ENCODE peak calls at places on chromosomes 7 and 10, in four cellular contexts. Z is H54, W is A549, M is tibial nerve. N is an unnamed sample.

GRCh38 chr7:24924375-24924774 is 55.6 kb downstream of the OSBPL3 start:
- DNase-seq in Z (no peak), W (no peak), M (no peak), N (no peak)

GRCh38 chr7:92456241-92456640 is 9.0 kb downstream of the GATAD1 start:
- DNase-seq in Z (no peak), M (no peak), W (no peak), N (no peak)

GRCh38 chr7:29391262-29391661 is 172.4 kb upstream of the PRR15 start:
- DNase-seq in M (no peak), W (no peak), Z (no peak), N (no peak)

GRCh38 chr7:137846588-137847417 is at the start of gene DGKI:
- DNase-seq in Z (no peak), W (no peak), M (no peak), N (peak)

GRCh38 chr7:75573477-75574019 is 81.4 kb downstream of the SPDYE5 start:
- DNase-seq in M (no peak), Z (no peak), W (no peak), N (no peak)

GRCh38 chr10:106392781-106393180 is 771.7 kb downstream of the SORCS1 start:
- DNase-seq in W (no peak), M (no peak), Z (no peak), N (no peak)

GRCh38 chr7:4186513-4186780 is 495.6 kb upstream of the FOXK1 start:
- DNase-seq in Z (no peak), M (no peak), W (no peak), N (no peak)

GRCh38 chr7:114856625-114857024 is 65.3 kb upstream of the MDFIC start:
- DNase-seq in W (no peak), Z (no peak), M (no peak), N (no peak)

GRCh38 chr10:131915484-131915883 is 14.7 kb downstream of the PPP2R2D start:
- DNase-seq in M (no peak), W (no peak), Z (no peak), N (no peak)

GRCh38 chr7:87178320-87178719 is 26.1 kb downstream of the DMTF1 start:
- DNase-seq in M (no peak), W (no peak), Z (no peak), N (no peak)

GRCh38 chr10:32538256-32538655 is 92.3 kb downstream of the CCDC7 start:
- DNase-seq in M (no peak), Z (no peak), W (no peak), N (no peak)

GRCh38 chr7:31549621-31550020 is 35.7 kb downstream of the ITPRID1 start:
- DNase-seq in Z (no peak), W (no peak), M (no peak), N (no peak)

GRCh38 chr10:127612-128432 is 7.4 kb upstream of the ZMYND11 start:
- DNase-seq in Z (no peak), M (no peak), W (no peak), N (peak)

GRCh38 chr10:101310528-101311439 is 43.2 kb upstream of the BTRC start:
- DNase-seq in W (no peak), M (no peak), Z (no peak), N (no peak)

GRCh38 chr10:9792181-9792580 is 1225.5 kb upstream of the CELF2 start:
- DNase-seq in W (no peak), M (no peak), Z (no peak), N (no peak)

GRCh38 chr10:81081887-81082620 is 544.4 kb downstream of the SH2D4B start:
- DNase-seq in W (no peak), M (no peak), Z (no peak), N (no peak)

GRCh38 chr10:78552261-78552811 is 516.4 kb upstream of the ZMIZ1 start:
- DNase-seq in Z (no peak), W (no peak), M (no peak), N (no peak)

GRCh38 chr7:66176914-66177313 is 28.2 kb upstream of the TPST1 start:
- DNase-seq in M (no peak), W (no peak), Z (no peak), N (no peak)

GRCh38 chr7:106779877-106780276 is 85.2 kb upstream of the PIK3CG start:
- DNase-seq in W (peak), Z (no peak), M (no peak), N (no peak)

GRCh38 chr7:157021893-157022680 is 11.6 kb upstream of the MNX1 start:
- DNase-seq in Z (no peak), M (no peak), W (no peak), N (no peak)

GRCh38 chr10:130300608-130301025 is 164.4 kb downstream of the GLRX3 start:
- DNase-seq in M (no peak), W (no peak), Z (no peak), N (no peak)

GRCh38 chr10:47340613-47341170 is 7.5 kb upstream of the RBP3 start:
- DNase-seq in M (peak), Z (peak), W (peak), N (peak)

GRCh38 chr7:145216876-145217275 is 381.0 kb upstream of the TPK1 start:
- DNase-seq in M (no peak), W (no peak), Z (no peak), N (no peak)

GRCh38 chr7:82755705-82756551 is 312.4 kb upstream of the CACNA2D1 start:
- DNase-seq in M (no peak), W (no peak), Z (no peak), N (no peak)

GRCh38 chr7:85673881-85674280 is 487.0 kb upstream of the SEMA3D start:
- DNase-seq in M (no peak), W (no peak), Z (no peak), N (no peak)

DNA sequence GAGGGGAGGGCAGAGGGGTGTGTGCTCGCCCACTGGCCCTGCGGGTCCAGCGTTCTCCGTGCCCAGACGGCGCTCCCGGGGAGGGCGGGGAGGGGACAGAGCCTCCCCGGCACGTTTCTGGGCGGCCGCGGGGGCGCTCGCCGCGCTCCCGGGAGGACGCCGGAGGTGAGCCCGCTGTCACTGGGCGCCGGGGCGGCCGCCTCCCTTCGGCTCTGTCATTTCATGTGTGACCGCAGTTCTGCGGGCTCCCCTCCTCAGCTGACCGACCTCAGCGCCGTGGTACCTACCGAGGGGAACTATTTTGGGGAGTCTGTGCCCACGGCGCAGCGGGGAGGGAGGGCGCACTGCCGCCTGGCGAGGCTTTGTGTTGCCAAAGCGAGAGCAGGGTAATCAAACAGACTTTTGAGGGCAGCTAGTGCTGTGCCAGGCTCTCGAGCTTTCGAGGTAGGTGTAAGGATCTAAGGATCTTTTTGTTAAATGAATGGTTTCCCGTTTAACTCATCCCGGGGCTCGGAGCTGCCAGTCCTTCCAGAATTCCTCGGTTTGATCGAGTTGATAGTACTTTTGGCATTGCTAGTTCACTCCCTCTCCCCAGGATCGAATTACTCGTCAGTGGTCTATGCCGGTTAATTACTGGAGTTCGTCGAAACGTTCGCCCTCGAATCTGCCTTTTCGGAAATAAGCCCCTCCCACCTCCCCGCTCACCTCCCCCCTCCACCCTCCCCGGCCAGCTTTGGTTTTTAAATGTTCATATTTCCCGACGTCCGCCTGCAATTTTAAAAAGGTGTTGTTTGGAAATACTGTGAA is 1.9 kb downstream of the ARID5B start:
- DNase-seq in M (peak), Z (no peak), W (peak), N (no peak)
- TF ChIP-seq POLR2A in M (peak), Z (no peak), W (no peak), N (peak)

GRCh38 chr10:51079766-51080165 is 5.5 kb downstream of the PRKG1 start:
- DNase-seq in Z (no peak), M (no peak), W (no peak), N (no peak)
- TF ChIP-seq POLR2A in Z (no peak), M (no peak), W (no peak), N (no peak)

GRCh38 chr10:17244712-17245365 is 16.8 kb downstream of the VIM start:
- DNase-seq in M (no peak), W (no peak), Z (no peak), N (no peak)

GRCh38 chr10:17248964-17249363 is 20.9 kb downstream of the VIM start:
- DNase-seq in Z (no peak), W (no peak), M (no peak), N (no peak)

GRCh38 chr10:17247210-17247609 is 19.2 kb downstream of the VIM start:
- DNase-seq in M (no peak), W (no peak), Z (no peak), N (no peak)

GRCh38 chr10:17250736-17251135 is 22.7 kb downstream of the VIM start:
- DNase-seq in Z (no peak), M (no peak), W (no peak), N (no peak)

DNA sequence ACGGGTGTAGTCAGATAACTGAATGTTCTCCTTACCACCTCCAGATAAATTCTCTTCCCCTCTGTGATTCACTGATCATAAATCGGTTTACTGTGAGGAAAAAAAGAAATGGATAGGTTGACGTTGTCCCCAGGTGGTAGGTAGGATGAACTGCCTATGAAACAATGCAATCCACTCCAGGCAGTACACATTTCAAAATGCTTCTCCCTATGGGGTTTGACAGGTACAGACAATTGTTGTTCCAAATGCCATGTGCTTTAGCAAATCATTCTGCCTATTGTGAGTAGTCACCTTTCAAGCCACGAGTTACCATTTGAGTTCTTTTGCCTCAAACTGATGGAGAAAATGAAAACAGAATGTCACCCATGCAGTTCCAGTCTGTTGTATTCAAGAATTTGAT is 21.8 kb downstream of the VIM start:
- DNase-seq in M (no peak), W (no peak), Z (no peak), N (no peak)
- TF ChIP-seq POLR2A in M (no peak), W (no peak), Z (no peak), N (no peak)

GRCh38 chr10:115093286-115093775 is at the start of gene ATRNL1:
- DNase-seq in Z (no peak), M (no peak), W (no peak), N (peak)
- TF ChIP-seq POLR2A in Z (peak), M (no peak), W (no peak), N (no peak)

GRCh38 chr7:1027285-1028043 is 16.9 kb upstream of the GPR146 start:
- DNase-seq in W (no peak), Z (no peak), M (no peak), N (no peak)
- TF ChIP-seq POLR2A in W (no peak), Z (no peak), M (no peak), N (no peak)

GRCh38 chr7:130069978-130070899 is at the start of gene KLHDC10:
- DNase-seq in Z (peak), M (peak), W (peak), N (peak)
- TF ChIP-seq POLR2A in Z (peak), M (peak), W (peak), N (peak)